ENCODE peak calls at places on chromosomes 5 and 9, in five cellular contexts. K is mesendoderm, N is neuronal stem cell, T is IMR-90, A is H9. Y is an unnamed sample.

GRCh38 chr5:98328015-98328414 is 445.4 kb upstream of the RGMB start:
- DNase-seq in K (no peak), N (no peak), T (no peak), A (no peak), Y (no peak)

GRCh38 chr5:123133438-123134100 is 44.5 kb downstream of the PRDM6 start:
- DNase-seq in K (no peak), N (no peak), T (no peak), A (no peak), Y (no peak)

GRCh38 chr9:126347911-126348760 is 21.5 kb downstream of the MVB12B start:
- DNase-seq in K (peak; percentile 56), N (no peak), T (no peak), A (peak; percentile 54), Y (no peak)

GRCh38 chr5:78509884-78510769 is 138.4 kb downstream of the LHFPL2 start:
- DNase-seq in K (peak; percentile 80), N (no peak), T (no peak), A (peak; percentile 76), Y (peak; percentile 80)

GRCh38 chr5:168853972-168854371 is 274.8 kb upstream of the PANK3 start:
- DNase-seq in K (no peak), N (no peak), T (no peak), A (no peak), Y (no peak)

GRCh38 chr9:72907421-72907820 is 45.4 kb downstream of the ALDH1A1 start:
- DNase-seq in K (no peak), N (no peak), T (no peak), A (no peak), Y (no peak)

GRCh38 chr9:34502471-34503335 is 20.1 kb downstream of the ENHO start:
- DNase-seq in K (no peak), N (no peak), T (no peak), A (no peak), Y (no peak)

GRCh38 chr9:115117999-115118470 is at the start of gene TNC:
- DNase-seq in K (peak; percentile 96), N (peak; percentile 52), T (peak; percentile 92), A (peak; percentile 63), Y (peak; percentile 10)

GRCh38 chr5:159338143-159338542 is 7.9 kb upstream of the IL12B start:
- DNase-seq in K (no peak), N (no peak), T (no peak), A (no peak), Y (no peak)

GRCh38 chr5:53942724-53943123 is 367.6 kb downstream of the ARL15 start:
- DNase-seq in K (peak; percentile 73), N (no peak), T (peak; percentile 86), A (no peak), Y (peak; percentile 61)

GRCh38 chr5:88669314-88669713 is 213.7 kb downstream of the MEF2C start:
- DNase-seq in K (no peak), N (no peak), T (no peak), A (no peak), Y (no peak)

GRCh38 chr5:88671408-88671807 is 211.6 kb downstream of the MEF2C start:
- DNase-seq in K (no peak), N (no peak), T (no peak), A (no peak), Y (no peak)

GRCh38 chr5:88674262-88675158 is 208.5 kb downstream of the MEF2C start:
- DNase-seq in K (peak; percentile 85), N (no peak), T (no peak), A (peak; percentile 79), Y (no peak)

GRCh38 chr5:88672644-88673493 is 210.1 kb downstream of the MEF2C start:
- DNase-seq in K (peak; percentile 63), N (no peak), T (no peak), A (peak; percentile 80), Y (no peak)

DNA sequence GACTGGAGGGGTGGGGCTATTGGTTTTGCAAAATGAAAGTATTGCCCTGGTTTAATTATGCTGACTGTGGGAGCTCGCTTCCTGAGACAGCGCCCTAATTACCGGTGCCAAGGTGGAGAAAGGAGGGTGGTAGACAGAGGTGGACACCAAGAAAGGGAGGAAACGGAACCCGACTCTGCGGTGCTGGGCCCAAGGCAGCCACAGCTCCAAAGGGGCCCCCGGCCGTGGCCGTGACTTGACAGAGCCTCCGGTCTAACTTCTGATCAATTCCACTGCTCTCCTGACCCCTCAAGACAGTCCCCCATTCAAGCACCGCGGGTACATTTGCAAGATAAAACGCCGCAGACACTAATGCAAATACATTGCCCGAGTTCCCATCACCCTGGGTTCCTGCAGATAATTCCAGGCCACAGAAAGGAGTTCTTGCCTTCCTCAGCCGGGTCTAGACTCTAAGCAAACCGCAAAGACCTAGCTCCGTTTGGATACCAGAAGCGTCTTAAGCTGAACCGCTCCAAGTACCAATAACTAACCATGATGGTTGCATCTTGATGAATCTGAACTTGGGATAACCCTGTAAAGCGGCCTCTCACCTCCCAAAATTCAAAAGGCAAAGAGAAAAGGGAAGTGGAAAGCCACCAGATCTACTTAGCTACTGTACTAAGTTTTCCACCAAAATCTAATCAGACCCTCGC is 211.0 kb downstream of the MEF2C start:
- DNase-seq in K (peak; percentile 61), N (no peak), T (no peak), A (peak; percentile 92), Y (no peak)
- H3K27me3 ChIP-seq in K (peaks cover 38% of the 10 kb centered on the region), N (peaks cover 5% of the 10 kb centered on the region), T (peaks cover 71% of the 10 kb centered on the region), A (peaks cover 48% of the 10 kb centered on the region), Y (peaks cover 70% of the 10 kb centered on the region)

GRCh38 chr5:2165203-2165602 is 282.5 kb upstream of the IRX4 start:
- DNase-seq in K (no peak), N (no peak), T (no peak), A (no peak), Y (no peak)

GRCh38 chr5:2164586-2164985 is 281.9 kb upstream of the IRX4 start:
- DNase-seq in K (no peak), N (no peak), T (no peak), A (no peak), Y (no peak)

GRCh38 chr5:2165991-2166978 is 283.6 kb upstream of the IRX4 start:
- DNase-seq in K (no peak), N (no peak), T (no peak), A (no peak), Y (no peak)

GRCh38 chr5:2163457-2163856 is 280.7 kb upstream of the IRX4 start:
- DNase-seq in K (no peak), N (no peak), T (no peak), A (no peak), Y (no peak)

GRCh38 chr5:2163940-2164490 is 281.3 kb upstream of the IRX4 start:
- DNase-seq in K (no peak), N (no peak), T (no peak), A (no peak), Y (no peak)
- H3K4ac ChIP-seq in K (no peak overlapping the region), N (no peak overlapping the region), T (no peak overlapping the region), A (no peak overlapping the region), Y (no peak overlapping the region)

DNA sequence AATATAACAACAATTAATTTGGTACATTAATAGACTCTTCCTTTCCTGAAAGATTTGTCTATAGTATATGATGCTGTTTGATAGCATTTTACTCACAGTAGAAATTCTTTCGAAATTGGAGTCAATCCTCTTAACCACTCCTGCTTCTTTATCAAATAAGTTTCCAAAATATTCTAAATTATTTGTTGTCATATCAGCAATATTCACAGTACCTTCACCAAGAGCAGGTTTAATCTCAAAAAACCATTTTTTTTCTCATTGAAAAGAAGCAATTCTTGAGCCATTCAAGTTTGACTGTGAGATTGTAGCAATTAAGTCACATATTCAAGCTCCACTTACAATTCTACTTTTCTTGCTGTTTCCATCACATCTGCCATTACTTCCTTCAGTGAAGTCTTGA is 83.5 kb upstream of the PRR16 start:
- DNase-seq in K (no peak), N (no peak), T (no peak), A (no peak), Y (no peak)
- H3K27me3 ChIP-seq in K (no peaks in the 10 kb centered on the region), N (no peaks in the 10 kb centered on the region), T (no peaks in the 10 kb centered on the region), A (no peaks in the 10 kb centered on the region), Y (no peaks in the 10 kb centered on the region)

DNA sequence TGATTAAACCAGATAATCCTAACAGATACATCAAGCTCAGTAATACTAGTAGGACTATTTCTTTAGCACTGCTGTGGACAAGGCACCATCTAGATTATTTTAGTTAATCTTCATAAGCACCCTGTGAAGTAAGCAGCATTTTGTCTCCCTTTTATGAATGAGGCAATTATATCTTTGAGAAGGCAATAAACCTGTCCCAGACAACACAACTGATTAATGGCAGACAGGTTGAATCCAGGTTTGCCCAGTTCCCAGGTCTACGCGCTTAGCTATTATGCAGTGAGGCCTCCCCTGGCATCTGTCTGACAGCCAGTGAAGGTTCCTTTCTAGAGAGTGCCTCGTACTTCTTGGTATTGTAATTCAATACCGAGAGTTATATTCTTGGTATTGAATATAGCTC is 9.7 kb upstream of the LVRN start:
- DNase-seq in K (no peak), N (no peak), T (no peak), A (no peak), Y (no peak)
- H3K4ac ChIP-seq in K (no peak overlapping the region), N (no peak overlapping the region), T (no peak overlapping the region), A (no peak overlapping the region), Y (no peak overlapping the region)

GRCh38 chr5:118126159-118126558 is 862.2 kb downstream of the DTWD2 start:
- DNase-seq in K (no peak), N (no peak), T (no peak), A (no peak), Y (no peak)
- H3K27me3 ChIP-seq in K (no peaks in the 10 kb centered on the region), N (no peaks in the 10 kb centered on the region), T (no peaks in the 10 kb centered on the region), A (no peaks in the 10 kb centered on the region), Y (no peaks in the 10 kb centered on the region)

GRCh38 chr9:105114956-105115728 is 129.3 kb upstream of the SLC44A1 start:
- DNase-seq in K (peak; percentile 58), N (no peak), T (peak; percentile 33), A (no peak), Y (peak; percentile 31)
- H3K4ac ChIP-seq in K (no peak overlapping the region), N (no peak overlapping the region), T (no peak overlapping the region), A (no peak overlapping the region), Y (no peak overlapping the region)

GRCh38 chr9:136196465-136197371 is 8.2 kb downstream of the LHX3 start:
- DNase-seq in K (no peak), N (no peak), T (no peak), A (peak; percentile 49), Y (no peak)
- H3K27me3 ChIP-seq in K (peaks cover 81% of the 10 kb centered on the region), N (peaks cover 96% of the 10 kb centered on the region), T (peaks cover 88% of the 10 kb centered on the region), A (peaks cover 91% of the 10 kb centered on the region), Y (peaks cover 90% of the 10 kb centered on the region)

Y was measured in trophoblast cell.